ENCODE peak calls at places on chromosomes 7 and 10, in eight cellular contexts. U is A549; R is heart left ventricle; D is hepatocyte; P is body of pancreas; T is CD8-positive, alpha-beta T cell; X is fibroblast of lung; Z is left ventricle myocardium inferior. K is an unnamed sample. For H3K9me3, the result is how much of the 10 kb centered on the place peaks cover.

GRCh38 chr7:155093586-155093985 is 23.5 kb downstream of the HTR5A start:
- DNase-seq in U (no peak), R (no peak), D (no peak), P (no peak), T (no peak), X (no peak), Z (no peak), K (no peak)

GRCh38 chr10:122054046-122055025 is 65.4 kb downstream of the TACC2 start:
- DNase-seq in U (peak), R (peak), D (peak), P (peak), T (no peak), X (peak), Z (peak), K (no peak)

GRCh38 chr7:121530251-121531174 is 134.4 kb upstream of the FAM3C start:
- DNase-seq in U (peak), R (peak), D (peak), P (no peak), T (peak), X (peak), Z (no peak), K (no peak)

GRCh38 chr7:80790877-80791276 is 128.0 kb downstream of the SEMA3C start:
- DNase-seq in U (no peak), R (peak), D (no peak), P (no peak), T (no peak), X (no peak), Z (peak), K (no peak)

GRCh38 chr7:30863694-30864011 is 48.0 kb upstream of the AQP1 start:
- DNase-seq in U (no peak), R (no peak), D (no peak), P (no peak), T (no peak), X (peak), Z (no peak), K (no peak)

GRCh38 chr10:62852961-62853702 is 37.0 kb upstream of the EGR2 start:
- DNase-seq in U (no peak), R (no peak), D (no peak), P (no peak), T (peak), X (no peak), Z (no peak), K (peak)

GRCh38 chr10:5616871-5617270 is 49.5 kb downstream of the ASB13 start:
- DNase-seq in U (no peak), R (no peak), D (no peak), P (no peak), T (no peak), X (no peak), Z (no peak), K (no peak)

GRCh38 chr10:122140477-122140902 is 130.6 kb upstream of the BTBD16 start:
- DNase-seq in U (peak), R (peak), D (no peak), P (no peak), T (no peak), X (peak), Z (peak), K (no peak)

GRCh38 chr10:488081-488932 is 201.2 kb downstream of the DIP2C start:
- DNase-seq in U (no peak), R (no peak), D (no peak), P (no peak), T (no peak), X (no peak), Z (no peak), K (no peak)

GRCh38 chr10:100201549-100201948 is 15.7 kb upstream of the ERLIN1 start:
- DNase-seq in U (no peak), R (no peak), D (no peak), P (no peak), T (no peak), X (no peak), Z (no peak), K (no peak)
- H3K27ac ChIP-seq in U (no peak), R (no peak), D (no peak), P (no peak), T (no peak), X (no peak), Z (no peak), K (no peak)

GRCh38 chr7:66181845-66182244 is 23.3 kb upstream of the TPST1 start:
- DNase-seq in U (no peak), R (no peak), D (no peak), P (no peak), T (no peak), X (no peak), Z (no peak), K (no peak)
- H3K4me3 ChIP-seq in U (no peak), R (no peak), D (no peak), P (no peak), T (no peak), X (no peak), Z (no peak), K (no peak)

GRCh38 chr7:158391541-158391940 is 196.1 kb downstream of the PTPRN2 start:
- DNase-seq in U (no peak), R (no peak), D (no peak), P (no peak), T (no peak), X (no peak), Z (no peak), K (no peak)

GRCh38 chr7:158390460-158390859 is 197.2 kb downstream of the PTPRN2 start:
- DNase-seq in U (no peak), R (no peak), D (no peak), P (no peak), T (no peak), X (no peak), Z (no peak), K (no peak)

GRCh38 chr7:158392251-158392650 is 195.4 kb downstream of the PTPRN2 start:
- DNase-seq in U (no peak), R (no peak), D (no peak), P (no peak), T (no peak), X (no peak), Z (no peak), K (no peak)

GRCh38 chr7:158389514-158390425 is 197.9 kb downstream of the PTPRN2 start:
- DNase-seq in U (no peak), R (no peak), D (no peak), P (no peak), T (no peak), X (no peak), Z (no peak), K (no peak)

DNA sequence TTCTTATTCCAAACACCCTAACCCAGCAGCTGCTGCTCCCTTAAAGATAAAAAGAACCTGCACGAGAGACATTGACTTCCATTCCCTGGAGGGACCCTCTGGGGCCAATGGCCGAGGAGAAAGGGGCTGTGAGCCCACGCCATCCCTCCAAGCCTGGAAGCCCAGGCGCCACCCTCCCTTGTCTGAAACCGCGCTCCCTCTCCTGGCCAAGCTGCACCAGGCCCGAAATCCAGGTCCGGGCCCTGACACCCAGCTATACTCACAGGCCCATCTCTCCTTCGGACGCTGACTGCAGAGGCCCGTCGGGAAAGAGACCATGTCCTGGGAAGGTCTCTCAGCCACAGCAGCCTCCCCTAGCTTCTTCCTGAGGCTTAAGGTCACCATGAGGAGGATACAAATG is 196.5 kb downstream of the PTPRN2 start:
- DNase-seq in U (no peak), R (no peak), D (no peak), P (no peak), T (no peak), X (no peak), Z (no peak), K (no peak)
- H3K9me3 ChIP-seq in U (under half), R (under half), D (under half), P (under half), T (under half), X (under half), Z (under half), K (under half)

DNA sequence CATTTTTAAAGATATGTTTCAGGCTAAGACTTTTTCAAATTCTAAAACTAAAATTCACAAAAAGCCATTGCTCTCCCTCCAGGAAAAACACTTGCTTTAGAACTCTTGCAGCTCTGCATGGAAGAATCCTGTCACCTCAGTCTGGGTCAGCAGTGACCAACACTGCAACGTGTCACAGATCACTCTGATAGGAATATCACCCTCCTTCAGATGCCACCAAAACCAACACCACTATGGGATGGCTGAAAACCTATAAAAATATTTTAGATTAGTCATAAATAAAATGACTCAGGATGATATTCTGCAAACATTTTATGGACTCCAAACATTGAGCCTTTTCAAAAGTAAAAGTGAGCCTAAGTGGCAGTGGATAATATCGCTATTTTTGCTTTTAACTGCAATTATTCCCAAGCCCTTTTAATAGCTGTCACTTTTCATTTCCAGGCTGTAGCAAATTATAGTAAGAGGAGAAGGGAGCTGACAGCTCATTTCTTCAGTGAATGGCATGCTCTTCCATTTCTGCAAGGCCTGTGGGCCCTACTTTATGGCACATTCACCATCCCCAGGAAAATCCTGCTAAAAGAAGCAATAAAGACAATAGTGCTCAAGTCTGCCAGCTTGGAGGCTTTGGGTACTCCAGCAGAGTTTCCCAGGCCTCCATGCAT is 21.3 kb downstream of the ELMO1 start:
- DNase-seq in U (no peak), R (no peak), D (no peak), P (no peak), T (no peak), X (no peak), Z (no peak), K (no peak)
- H3K27ac ChIP-seq in U (no peak), R (no peak), D (no peak), P (no peak), T (no peak), X (no peak), Z (no peak), K (no peak)

GRCh38 chr10:92849576-92850090 is 1.3 kb downstream of the EXOC6 start:
- DNase-seq in U (no peak), R (no peak), D (no peak), P (no peak), T (no peak), X (no peak), Z (no peak), K (no peak)
- H3K4me3 ChIP-seq in U (peak), R (peak), D (no peak), P (peak), T (peak), X (peak), Z (peak), K (peak)

DNA sequence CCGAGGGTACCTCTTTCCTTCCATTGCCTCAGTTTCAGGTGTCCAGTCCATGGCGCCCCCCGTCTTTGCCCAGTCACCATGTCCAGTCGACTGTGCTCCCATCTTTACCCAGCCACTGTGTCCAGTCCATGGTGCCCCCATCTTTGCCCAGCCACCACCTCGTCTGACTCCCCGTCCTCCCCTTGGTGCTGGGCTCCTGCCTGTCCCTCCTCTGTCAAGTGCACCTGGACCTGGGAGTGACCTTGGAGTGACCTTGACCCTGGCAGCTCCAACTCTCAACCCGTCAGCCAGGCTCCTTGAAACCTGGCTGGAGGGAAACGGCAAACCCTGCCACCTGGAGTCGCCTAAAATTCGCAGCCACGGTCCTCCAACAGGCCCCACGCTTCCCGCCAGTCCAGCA is 180.2 kb downstream of the ADARB2 start:
- DNase-seq in U (no peak), R (no peak), D (no peak), P (no peak), T (no peak), X (no peak), Z (no peak), K (no peak)
- H3K9me3 ChIP-seq in U (under half), R (under half), D (under half), P (under half), T (under half), X (under half), Z (under half), K (under half)

DNA sequence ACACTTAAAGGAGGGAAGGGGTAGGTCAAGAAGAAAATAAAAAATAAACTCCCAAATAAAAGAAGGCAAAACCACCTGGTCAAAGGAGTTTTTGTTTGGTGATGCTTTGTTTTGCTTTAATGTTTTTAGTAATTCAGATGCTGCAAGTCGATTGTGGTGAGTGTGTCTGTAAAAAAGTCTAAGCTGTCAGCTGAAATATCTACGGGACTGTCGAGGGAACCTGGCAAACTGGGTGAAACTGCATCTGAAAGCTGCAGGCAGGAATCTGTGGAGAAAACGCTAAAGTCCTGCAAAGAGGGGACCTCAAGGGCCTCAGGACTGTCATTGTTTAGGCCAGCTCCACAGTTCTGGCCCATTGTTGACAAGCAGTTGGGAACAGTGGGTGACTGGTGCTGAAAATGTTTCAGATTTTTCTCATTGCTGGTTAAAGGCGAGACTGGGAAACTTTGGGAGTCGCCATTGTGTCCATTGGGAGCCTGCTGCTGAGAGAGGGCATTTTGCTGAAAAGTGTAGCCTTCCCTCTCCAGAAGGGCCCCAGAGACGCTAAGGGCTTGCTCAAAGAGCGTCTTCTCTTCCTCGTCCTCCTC is 1.8 kb downstream of the HOXA2 start:
- DNase-seq in U (no peak), R (no peak), D (no peak), P (no peak), T (no peak), X (peak), Z (no peak), K (no peak)
- H3K27ac ChIP-seq in U (no peak), R (no peak), D (no peak), P (no peak), T (no peak), X (peak), Z (peak), K (no peak)

DNA sequence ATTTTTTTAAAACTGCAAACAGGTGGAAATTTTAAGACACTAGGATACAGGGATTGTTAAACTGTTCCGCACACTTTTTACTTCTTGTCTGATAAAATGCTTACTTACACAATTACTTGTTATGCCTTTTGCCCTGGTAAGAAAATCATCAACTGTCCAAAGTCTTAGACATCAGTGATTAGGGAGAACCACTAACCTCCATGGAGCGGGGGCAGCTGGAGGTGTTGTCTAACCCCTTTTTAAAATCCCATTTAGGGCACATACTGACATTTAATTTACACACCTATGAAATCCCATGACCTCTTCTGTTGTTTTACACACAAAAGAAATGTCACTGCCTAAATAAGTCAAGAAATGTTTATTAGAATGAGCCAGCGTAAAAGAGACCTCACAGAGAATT is 65.7 kb downstream of the TRIM24 start:
- DNase-seq in U (no peak), R (no peak), D (no peak), P (no peak), T (no peak), X (no peak), Z (no peak), K (no peak)
- H3K4me3 ChIP-seq in U (no peak), R (no peak), D (no peak), P (no peak), T (no peak), X (no peak), Z (no peak), K (no peak)